ENCODE peak calls at places on chromosomes 1 and 21, in nine cellular contexts. J is M059J; K is WTC11; D is GM23248; X is mucosa of gallbladder; B is stimulated activated CD4-positive, alpha-beta T cell treated with anti-CD3 and anti-CD28 coated beads, Interleukin-1b, Interleukin-23, amount 100 ng/mL, for 48 hours; A is HCEC 1CT; I is astrocyte of the spinal cord; M is germinal center. Q is an unnamed sample.
A peak's percentile ranks its signal among the peaks of the same experiment; 100 is the strongest.

GRCh38 chr1:43322506-43322905 is 15.1 kb upstream of the MPL start:
- DNase-seq in J (no peak), K (no peak), D (no peak), X (no peak), B (no peak), A (no peak), I (no peak), M (no peak), Q (no peak)

GRCh38 chr1:231215676-231216385 is 25.2 kb upstream of the GNPAT start:
- DNase-seq in J (no peak), K (no peak), D (no peak), X (no peak), B (no peak), A (no peak), I (no peak), M (no peak), Q (no peak)

GRCh38 chr1:89199515-89199914 is 773 bp upstream of the GBP4 start:
- DNase-seq in J (no peak), K (no peak), D (no peak), X (no peak), B (no peak), A (no peak), I (no peak), M (peak; percentile 21), Q (no peak)

GRCh38 chr1:66251521-66251920 is 282.4 kb upstream of the SGIP1 start:
- DNase-seq in J (no peak), K (peak; percentile 16), D (no peak), X (no peak), B (no peak), A (no peak), I (no peak), M (no peak), Q (no peak)

GRCh38 chr1:231663211-231663792 is 36.7 kb downstream of the DISC1 start:
- DNase-seq in J (peak; percentile 26), K (no peak), D (peak; percentile 7), X (no peak), B (no peak), A (peak; percentile 49), I (peak; percentile 31), M (no peak), Q (no peak)

GRCh38 chr1:7613106-7613850 is 157.8 kb upstream of the VAMP3 start:
- DNase-seq in J (peak; percentile 15), K (no peak), D (peak; percentile 30), X (no peak), B (no peak), A (no peak), I (no peak), M (no peak), Q (peak; percentile 20)

GRCh38 chr1:53381790-53382401 is 54.0 kb upstream of the LRP8 start:
- DNase-seq in J (peak; percentile 76), K (no peak), D (peak; percentile 80), X (no peak), B (no peak), A (peak; percentile 61), I (peak; percentile 68), M (no peak), Q (no peak)

GRCh38 chr21:44329086-44329889 is 9.9 kb downstream of the CFAP410 start:
- DNase-seq in J (peak; percentile 26), K (no peak), D (peak; percentile 22), X (no peak), B (no peak), A (no peak), I (no peak), M (no peak), Q (no peak)

GRCh38 chr1:214549604-214550338 is 1.6 kb downstream of the PTPN14 start:
- DNase-seq in J (peak; percentile 67), K (no peak), D (peak; percentile 75), X (no peak), B (no peak), A (peak; percentile 63), I (peak; percentile 58), M (no peak), Q (no peak)

GRCh38 chr21:38264581-38264980 is 7.8 kb downstream of the KCNJ15 start:
- DNase-seq in J (no peak), K (no peak), D (no peak), X (no peak), B (no peak), A (no peak), I (no peak), M (no peak), Q (no peak)

GRCh38 chr1:19514391-19514831 is 29.1 kb upstream of the CAPZB start:
- DNase-seq in J (no peak), K (no peak), D (no peak), X (peak; percentile 28), B (no peak), A (no peak), I (peak; percentile 81), M (no peak), Q (no peak)